ENCODE peak calls at places on chromosome 2, in five cellular contexts. Q, W, F, D and Y are unnamed samples.

GRCh38 chr2:55922488-55922887 is 1.1 kb downstream of the EFEMP1 start:
- DNase-seq in F (no peak), W (no peak), Q (no peak), D (no peak), Y (no peak)

GRCh38 chr2:78775291-78775690 is 250.2 kb upstream of the REG3G start:
- DNase-seq in D (no peak), W (no peak), F (no peak), Q (no peak), Y (no peak)

GRCh38 chr2:193348055-193348454 is 1153.3 kb upstream of the TMEFF2 start:
- DNase-seq in W (no peak), D (no peak), F (no peak), Q (no peak), Y (no peak)

GRCh38 chr2:67048314-67048713 is 348.8 kb upstream of the ETAA1 start:
- DNase-seq in F (no peak), Q (no peak), W (no peak), D (no peak), Y (no peak)

GRCh38 chr2:205680067-205680466 is 2.2 kb upstream of the NRP2 start:
- DNase-seq in F (peak), W (no peak), Q (peak), D (peak), Y (peak)

GRCh38 chr2:44170337-44170736 is 1.7 kb downstream of the PPM1B start:
- DNase-seq in Q (peak), W (no peak), D (no peak), F (no peak), Y (no peak)

GRCh38 chr2:127037456-127037855 is 69.5 kb downstream of the BIN1 start:
- DNase-seq in Q (no peak), W (no peak), F (no peak), D (no peak), Y (no peak)

GRCh38 chr2:86818967-86819366 is 28.3 kb upstream of the CD8A start:
- DNase-seq in D (no peak), W (no peak), F (no peak), Q (no peak), Y (no peak)

GRCh38 chr2:219125225-219125885 is 35.3 kb downstream of the NHEJ1 start:
- DNase-seq in W (no peak), Q (no peak), D (no peak), F (no peak), Y (no peak)

GRCh38 chr2:30862054-30862651 is 54.9 kb upstream of the CAPN13 start:
- DNase-seq in D (peak), W (no peak), F (no peak), Q (peak), Y (peak)

GRCh38 chr2:240326246-240326645 is 109.2 kb upstream of the GPC1 start:
- DNase-seq in W (no peak), D (no peak), Q (no peak), F (no peak), Y (no peak)

GRCh38 chr2:225354281-225354774 is 45.2 kb upstream of the NYAP2 start:
- DNase-seq in F (no peak), Q (peak), D (no peak), W (no peak), Y (no peak)

GRCh38 chr2:1460851-1461418 is 47.7 kb downstream of the TPO start:
- DNase-seq in D (no peak), Q (no peak), F (no peak), W (no peak), Y (no peak)

GRCh38 chr2:239532859-239533258 is 132.0 kb upstream of the HDAC4 start:
- DNase-seq in D (no peak), W (no peak), Q (peak), F (no peak), Y (no peak)

GRCh38 chr2:6927186-6927585 is 10.0 kb downstream of the RNF144A start:
- DNase-seq in W (no peak), Q (no peak), D (no peak), F (no peak), Y (no peak)

GRCh38 chr2:74507926-74508520 is 528 bp upstream of the PCGF1 start:
- DNase-seq in F (no peak), Q (peak), W (no peak), D (peak), Y (no peak)

GRCh38 chr2:187481543-187481942 is 33.5 kb upstream of the CALCRL start:
- DNase-seq in Q (no peak), F (no peak), W (no peak), D (no peak), Y (no peak)

GRCh38 chr2:233486778-233487552 is 79.6 kb downstream of the USP40 start:
- DNase-seq in W (no peak), Q (no peak), F (no peak), D (peak), Y (no peak)

GRCh38 chr2:230682546-230682945 is 30.1 kb upstream of the CAB39 start:
- DNase-seq in D (no peak), F (no peak), W (no peak), Q (no peak), Y (no peak)

GRCh38 chr2:28821295-28821958 is 10.8 kb downstream of the SPDYA start:
- DNase-seq in W (no peak), D (peak), F (peak), Q (peak), Y (peak)

GRCh38 chr2:36452279-36452678 is 96.7 kb downstream of the CRIM1 start:
- DNase-seq in W (no peak), D (no peak), F (no peak), Q (no peak), Y (no peak)

GRCh38 chr2:36781907-36782635 is 85.6 kb downstream of the VIT start:
- DNase-seq in W (no peak), D (no peak), Q (no peak), F (no peak), Y (no peak)

GRCh38 chr2:152071518-152071917 is 27.3 kb downstream of the CACNB4 start:
- DNase-seq in D (no peak), F (no peak), W (no peak), Q (no peak), Y (no peak)

GRCh38 chr2:51213826-51214225 is 181.9 kb upstream of the NRXN1 start:
- DNase-seq in W (no peak), D (no peak), Q (no peak), F (no peak), Y (no peak)

GRCh38 chr2:16777123-16777872 is 111.7 kb upstream of the CYRIA start:
- DNase-seq in D (no peak), F (no peak), W (no peak), Q (peak), Y (no peak)

GRCh38 chr2:219765236-219765635 is 137.8 kb downstream of the SLC4A3 start:
- DNase-seq in D (no peak), Q (no peak), W (no peak), F (no peak), Y (no peak)